ENCODE peak calls at places on chromosomes 3 and 15, in ten cellular contexts. One of them, this sample, is unnamed.

GRCh38 chr3:129413687-129414506 is 14.5 kb downstream of the EFCAB12 start:
- DNase-seq in heart right ventricle: no peak
- DNase-seq in SK-N-SH: no peak
- DNase-seq in psoas muscle: no peak
- DNase-seq in lung: no peak
- DNase-seq in aorta: no peak
- DNase-seq in mesenchymal stem cell: peak; percentile 98
- DNase-seq in heart left ventricle: no peak
- DNase-seq in stomach: no peak
- DNase-seq in endothelial cell of umbilical vein: peak; percentile 71
- DNase-seq in this sample: no peak

GRCh38 chr15:98689431-98689861 is 41.1 kb downstream of the IGF1R start:
- DNase-seq in heart right ventricle: no peak
- DNase-seq in lung: no peak
- DNase-seq in psoas muscle: no peak
- DNase-seq in mesenchymal stem cell: peak; percentile 78
- DNase-seq in aorta: no peak
- DNase-seq in endothelial cell of umbilical vein: no peak
- DNase-seq in heart left ventricle: no peak
- DNase-seq in stomach: no peak
- DNase-seq in SK-N-SH: peak; percentile 73
- DNase-seq in this sample: no peak

GRCh38 chr15:52789008-52789600 is 1.0 kb downstream of the ONECUT1 start:
- DNase-seq in heart left ventricle: no peak
- DNase-seq in SK-N-SH: no peak
- DNase-seq in heart right ventricle: no peak
- DNase-seq in psoas muscle: no peak
- DNase-seq in mesenchymal stem cell: no peak
- DNase-seq in endothelial cell of umbilical vein: no peak
- DNase-seq in aorta: no peak
- DNase-seq in stomach: no peak
- DNase-seq in lung: no peak
- DNase-seq in this sample: no peak

GRCh38 chr3:128489860-128490649 is 2.9 kb downstream of the GATA2 start:
- DNase-seq in endothelial cell of umbilical vein: peak; percentile 77
- DNase-seq in aorta: no peak
- DNase-seq in heart right ventricle: no peak
- DNase-seq in psoas muscle: no peak
- DNase-seq in mesenchymal stem cell: peak; percentile 49
- DNase-seq in heart left ventricle: peak; percentile 30
- DNase-seq in stomach: no peak
- DNase-seq in lung: no peak
- DNase-seq in SK-N-SH: no peak
- DNase-seq in this sample: peak; percentile 53

GRCh38 chr15:95812491-95812890 is 518.0 kb upstream of the NR2F2 start:
- DNase-seq in heart left ventricle: no peak
- DNase-seq in lung: no peak
- DNase-seq in psoas muscle: no peak
- DNase-seq in mesenchymal stem cell: peak; percentile 9
- DNase-seq in aorta: no peak
- DNase-seq in heart right ventricle: no peak
- DNase-seq in endothelial cell of umbilical vein: peak; percentile 84
- DNase-seq in stomach: no peak
- DNase-seq in SK-N-SH: no peak
- DNase-seq in this sample: no peak

GRCh38 chr3:139326707-139327106 is 17.1 kb upstream of the MRPS22 start:
- DNase-seq in stomach: no peak
- DNase-seq in endothelial cell of umbilical vein: no peak
- DNase-seq in mesenchymal stem cell: no peak
- DNase-seq in heart left ventricle: no peak
- DNase-seq in aorta: no peak
- DNase-seq in lung: no peak
- DNase-seq in heart right ventricle: no peak
- DNase-seq in psoas muscle: no peak
- DNase-seq in SK-N-SH: no peak
- DNase-seq in this sample: no peak

GRCh38 chr3:12273045-12273695 is 15.7 kb upstream of the PPARG start:
- DNase-seq in mesenchymal stem cell: no peak
- DNase-seq in stomach: no peak
- DNase-seq in heart left ventricle: no peak
- DNase-seq in SK-N-SH: no peak
- DNase-seq in lung: no peak
- DNase-seq in psoas muscle: no peak
- DNase-seq in endothelial cell of umbilical vein: no peak
- DNase-seq in heart right ventricle: no peak
- DNase-seq in aorta: no peak
- DNase-seq in this sample: no peak

GRCh38 chr3:18489939-18490338 is 64.8 kb upstream of the SATB1 start:
- DNase-seq in heart left ventricle: no peak
- DNase-seq in aorta: no peak
- DNase-seq in endothelial cell of umbilical vein: no peak
- DNase-seq in psoas muscle: no peak
- DNase-seq in lung: no peak
- DNase-seq in SK-N-SH: no peak
- DNase-seq in stomach: no peak
- DNase-seq in mesenchymal stem cell: no peak
- DNase-seq in heart right ventricle: no peak
- DNase-seq in this sample: no peak

GRCh38 chr3:134864644-134865043 is 69.6 kb downstream of the EPHB1 start:
- DNase-seq in heart left ventricle: no peak
- DNase-seq in lung: no peak
- DNase-seq in mesenchymal stem cell: no peak
- DNase-seq in aorta: peak; percentile 59
- DNase-seq in endothelial cell of umbilical vein: peak; percentile 42
- DNase-seq in heart right ventricle: peak; percentile 36
- DNase-seq in stomach: no peak
- DNase-seq in SK-N-SH: peak; percentile 23
- DNase-seq in psoas muscle: no peak
- DNase-seq in this sample: no peak

GRCh38 chr15:67826717-67827560 is 1.6 kb downstream of the SKOR1 start:
- DNase-seq in psoas muscle: no peak
- DNase-seq in mesenchymal stem cell: no peak
- DNase-seq in lung: no peak
- DNase-seq in stomach: no peak
- DNase-seq in aorta: no peak
- DNase-seq in endothelial cell of umbilical vein: no peak
- DNase-seq in heart left ventricle: no peak
- DNase-seq in heart right ventricle: no peak
- DNase-seq in SK-N-SH: peak; percentile 31
- DNase-seq in this sample: no peak
- H3K9me3 ChIP-seq in psoas muscle: no peaks in the 10 kb centered on the region
- H3K9me3 ChIP-seq in mesenchymal stem cell: no peaks in the 10 kb centered on the region
- H3K9me3 ChIP-seq in lung: no peaks in the 10 kb centered on the region
- H3K9me3 ChIP-seq in stomach: no peaks in the 10 kb centered on the region
- H3K9me3 ChIP-seq in aorta: peaks cover 3% of the 10 kb centered on the region
- H3K9me3 ChIP-seq in endothelial cell of umbilical vein: no peaks in the 10 kb centered on the region
- H3K9me3 ChIP-seq in heart left ventricle: no peaks in the 10 kb centered on the region
- H3K9me3 ChIP-seq in heart right ventricle: no peaks in the 10 kb centered on the region
- H3K9me3 ChIP-seq in SK-N-SH: no peaks in the 10 kb centered on the region
- H3K9me3 ChIP-seq in this sample: no peaks in the 10 kb centered on the region

DNA sequence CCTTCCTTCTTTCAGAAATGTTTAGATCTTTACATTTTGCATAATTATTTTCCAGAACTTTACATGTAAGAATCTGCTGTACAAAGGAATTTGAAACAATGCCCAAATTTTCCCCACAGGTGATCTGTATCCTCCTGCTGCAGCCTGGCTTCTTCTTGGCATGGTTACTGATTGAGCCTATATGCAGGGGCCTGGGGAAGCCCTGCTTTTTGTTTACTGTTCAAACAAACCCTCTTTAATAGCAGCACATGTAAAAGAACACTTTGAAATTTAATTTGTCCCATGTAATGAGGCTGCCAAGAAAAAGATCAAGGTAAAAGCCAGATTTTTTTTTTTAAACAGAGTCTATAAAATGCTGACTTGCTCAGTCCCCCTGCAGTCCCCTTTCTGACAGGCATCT is 432.2 kb downstream of the TUSC7 start:
- DNase-seq in SK-N-SH: no peak
- DNase-seq in psoas muscle: no peak
- DNase-seq in mesenchymal stem cell: no peak
- DNase-seq in stomach: no peak
- DNase-seq in lung: no peak
- DNase-seq in aorta: no peak
- DNase-seq in heart left ventricle: no peak
- DNase-seq in endothelial cell of umbilical vein: no peak
- DNase-seq in heart right ventricle: no peak
- DNase-seq in this sample: no peak
- H3K27ac ChIP-seq in SK-N-SH: no peak overlapping the region
- H3K27ac ChIP-seq in psoas muscle: no peak overlapping the region
- H3K27ac ChIP-seq in mesenchymal stem cell: no peak overlapping the region
- H3K27ac ChIP-seq in stomach: no peak overlapping the region
- H3K27ac ChIP-seq in lung: no peak overlapping the region
- H3K27ac ChIP-seq in aorta: no peak overlapping the region
- H3K27ac ChIP-seq in heart left ventricle: no peak overlapping the region
- H3K27ac ChIP-seq in endothelial cell of umbilical vein: no peak overlapping the region
- H3K27ac ChIP-seq in heart right ventricle: no peak overlapping the region
- H3K27ac ChIP-seq in this sample: no peak overlapping the region

GRCh38 chr3:23649502-23649901 is 156.3 kb upstream of the UBE2E1 start:
- DNase-seq in mesenchymal stem cell: no peak
- DNase-seq in endothelial cell of umbilical vein: no peak
- DNase-seq in heart right ventricle: no peak
- DNase-seq in heart left ventricle: no peak
- DNase-seq in stomach: no peak
- DNase-seq in SK-N-SH: no peak
- DNase-seq in aorta: no peak
- DNase-seq in psoas muscle: no peak
- DNase-seq in lung: no peak
- DNase-seq in this sample: no peak

GRCh38 chr3:23648965-23649328 is 156.8 kb upstream of the UBE2E1 start:
- DNase-seq in lung: no peak
- DNase-seq in psoas muscle: no peak
- DNase-seq in endothelial cell of umbilical vein: peak; percentile 43
- DNase-seq in SK-N-SH: no peak
- DNase-seq in mesenchymal stem cell: no peak
- DNase-seq in stomach: no peak
- DNase-seq in heart left ventricle: no peak
- DNase-seq in heart right ventricle: no peak
- DNase-seq in aorta: no peak
- DNase-seq in this sample: no peak

GRCh38 chr3:23646201-23646955 is 159.4 kb upstream of the UBE2E1 start:
- DNase-seq in heart left ventricle: no peak
- DNase-seq in endothelial cell of umbilical vein: no peak
- DNase-seq in heart right ventricle: no peak
- DNase-seq in psoas muscle: no peak
- DNase-seq in aorta: no peak
- DNase-seq in stomach: no peak
- DNase-seq in SK-N-SH: peak; percentile 45
- DNase-seq in lung: no peak
- DNase-seq in mesenchymal stem cell: no peak
- DNase-seq in this sample: no peak

GRCh38 chr3:23648326-23648964 is 157.3 kb upstream of the UBE2E1 start:
- DNase-seq in lung: peak; percentile 24
- DNase-seq in mesenchymal stem cell: peak; percentile 57
- DNase-seq in SK-N-SH: peak; percentile 27
- DNase-seq in stomach: no peak
- DNase-seq in heart left ventricle: no peak
- DNase-seq in heart right ventricle: no peak
- DNase-seq in psoas muscle: no peak
- DNase-seq in endothelial cell of umbilical vein: peak; percentile 26
- DNase-seq in aorta: no peak
- DNase-seq in this sample: no peak

DNA sequence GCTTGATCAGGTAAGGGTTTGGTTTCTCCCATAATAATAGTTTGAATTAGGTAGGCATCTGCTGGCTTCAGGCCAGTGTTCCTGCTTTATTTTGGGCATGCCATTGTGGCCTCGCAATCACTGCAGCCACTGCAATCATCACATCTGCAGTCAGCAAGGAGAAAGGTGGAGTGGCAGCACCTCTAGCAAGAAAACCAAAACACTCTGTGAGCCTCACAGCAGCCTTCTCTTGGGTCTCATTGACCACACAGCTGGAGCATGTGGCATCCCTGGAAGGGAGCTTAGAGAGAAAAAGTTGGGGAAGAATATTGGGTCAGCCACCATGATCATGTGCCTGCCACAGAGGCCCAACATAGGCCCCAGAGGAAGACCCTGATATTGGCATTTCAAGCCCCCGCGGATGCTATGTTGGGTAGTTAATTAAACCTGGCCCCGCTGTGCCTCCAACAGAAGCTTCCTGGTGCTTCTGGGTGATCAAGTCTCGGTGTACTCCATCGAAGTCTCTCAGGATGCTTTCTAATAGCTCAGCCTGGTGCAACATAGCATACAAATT is 158.0 kb upstream of the UBE2E1 start:
- DNase-seq in SK-N-SH: no peak
- DNase-seq in stomach: no peak
- DNase-seq in heart right ventricle: no peak
- DNase-seq in aorta: no peak
- DNase-seq in heart left ventricle: no peak
- DNase-seq in mesenchymal stem cell: no peak
- DNase-seq in psoas muscle: no peak
- DNase-seq in lung: peak; percentile 21
- DNase-seq in endothelial cell of umbilical vein: no peak
- DNase-seq in this sample: no peak
- H3K36me3 ChIP-seq in SK-N-SH: no peaks in the 10 kb centered on the region
- H3K36me3 ChIP-seq in stomach: no peaks in the 10 kb centered on the region
- H3K36me3 ChIP-seq in heart right ventricle: no peaks in the 10 kb centered on the region
- H3K36me3 ChIP-seq in aorta: no peaks in the 10 kb centered on the region
- H3K36me3 ChIP-seq in heart left ventricle: no peaks in the 10 kb centered on the region
- H3K36me3 ChIP-seq in mesenchymal stem cell: no peaks in the 10 kb centered on the region
- H3K36me3 ChIP-seq in psoas muscle: no peaks in the 10 kb centered on the region
- H3K36me3 ChIP-seq in lung: no peaks in the 10 kb centered on the region
- H3K36me3 ChIP-seq in endothelial cell of umbilical vein: no peaks in the 10 kb centered on the region
- H3K36me3 ChIP-seq in this sample: no peaks in the 10 kb centered on the region

GRCh38 chr15:20345401-20345958 is 196.1 kb downstream of the GOLGA6L6 start:
- DNase-seq in mesenchymal stem cell: no peak
- DNase-seq in heart left ventricle: no peak
- DNase-seq in SK-N-SH: peak; percentile 34
- DNase-seq in psoas muscle: peak; percentile 19
- DNase-seq in aorta: no peak
- DNase-seq in lung: peak; percentile 30
- DNase-seq in stomach: no peak
- DNase-seq in endothelial cell of umbilical vein: no peak
- DNase-seq in heart right ventricle: no peak
- DNase-seq in this sample: no peak
- H3K9me3 ChIP-seq in mesenchymal stem cell: peaks cover 14% of the 10 kb centered on the region
- H3K9me3 ChIP-seq in heart left ventricle: peaks cover 5% of the 10 kb centered on the region
- H3K9me3 ChIP-seq in SK-N-SH: no peaks in the 10 kb centered on the region
- H3K9me3 ChIP-seq in psoas muscle: no peaks in the 10 kb centered on the region
- H3K9me3 ChIP-seq in aorta: peaks cover 3% of the 10 kb centered on the region
- H3K9me3 ChIP-seq in lung: no peaks in the 10 kb centered on the region
- H3K9me3 ChIP-seq in stomach: peaks cover 54% of the 10 kb centered on the region
- H3K9me3 ChIP-seq in endothelial cell of umbilical vein: peaks cover 70% of the 10 kb centered on the region
- H3K9me3 ChIP-seq in heart right ventricle: no peaks in the 10 kb centered on the region
- H3K9me3 ChIP-seq in this sample: peaks cover 8% of the 10 kb centered on the region

GRCh38 chr3:81249540-81250029 is 511.9 kb downstream of the GBE1 start:
- DNase-seq in stomach: no peak
- DNase-seq in heart left ventricle: no peak
- DNase-seq in lung: no peak
- DNase-seq in aorta: no peak
- DNase-seq in heart right ventricle: no peak
- DNase-seq in psoas muscle: no peak
- DNase-seq in mesenchymal stem cell: peak; percentile 55
- DNase-seq in SK-N-SH: no peak
- DNase-seq in endothelial cell of umbilical vein: peak; percentile 54
- DNase-seq in this sample: no peak
- H3K27ac ChIP-seq in stomach: no peak overlapping the region
- H3K27ac ChIP-seq in heart left ventricle: no peak overlapping the region
- H3K27ac ChIP-seq in lung: no peak overlapping the region
- H3K27ac ChIP-seq in aorta: no peak overlapping the region
- H3K27ac ChIP-seq in heart right ventricle: no peak overlapping the region
- H3K27ac ChIP-seq in psoas muscle: no peak overlapping the region
- H3K27ac ChIP-seq in mesenchymal stem cell: peak overlapping the region; percentile 50
- H3K27ac ChIP-seq in SK-N-SH: peak overlapping the region; percentile 40
- H3K27ac ChIP-seq in endothelial cell of umbilical vein: peak overlapping the region; percentile 53
- H3K27ac ChIP-seq in this sample: no peak overlapping the region